ENCODE peak calls at places on chromosomes 3 and 15, in seven cellular contexts. One of them, this sample, is unnamed. For H3K36me3, the result is how much of the 10 kb centered on the place peaks cover.

GRCh38 chr3:169148448-169149348 is 514.8 kb downstream of the MECOM start:
- DNase-seq in left ventricle myocardium inferior: no peak
- DNase-seq in neuronal stem cell: no peak
- DNase-seq in MM.1S: no peak
- DNase-seq in thyroid gland: no peak
- DNase-seq in body of pancreas: peak
- DNase-seq in neural progenitor cell: peak
- DNase-seq in this sample: no peak

GRCh38 chr3:183252973-183253363 is at the start of gene B3GNT5:
- DNase-seq in MM.1S: no peak
- DNase-seq in left ventricle myocardium inferior: peak
- DNase-seq in body of pancreas: peak
- DNase-seq in thyroid gland: peak
- DNase-seq in neuronal stem cell: no peak
- DNase-seq in neural progenitor cell: no peak
- DNase-seq in this sample: peak

GRCh38 chr3:190338717-190339116 is 16.5 kb upstream of the CLDN1 start:
- DNase-seq in body of pancreas: peak
- DNase-seq in left ventricle myocardium inferior: no peak
- DNase-seq in thyroid gland: peak
- DNase-seq in MM.1S: no peak
- DNase-seq in neural progenitor cell: no peak
- DNase-seq in neuronal stem cell: no peak
- DNase-seq in this sample: no peak

GRCh38 chr3:186160691-186161243 is 51.9 kb upstream of the ETV5 start:
- DNase-seq in neuronal stem cell: no peak
- DNase-seq in MM.1S: no peak
- DNase-seq in body of pancreas: no peak
- DNase-seq in left ventricle myocardium inferior: no peak
- DNase-seq in thyroid gland: no peak
- DNase-seq in neural progenitor cell: no peak
- DNase-seq in this sample: no peak

GRCh38 chr15:66798426-66799061 is 96.5 kb downstream of the SMAD6 start:
- DNase-seq in thyroid gland: no peak
- DNase-seq in body of pancreas: no peak
- DNase-seq in neuronal stem cell: no peak
- DNase-seq in neural progenitor cell: no peak
- DNase-seq in left ventricle myocardium inferior: no peak
- DNase-seq in MM.1S: no peak
- DNase-seq in this sample: peak

GRCh38 chr3:160479376-160479775 is 29.8 kb upstream of the TRIM59 start:
- DNase-seq in neural progenitor cell: no peak
- DNase-seq in thyroid gland: no peak
- DNase-seq in neuronal stem cell: no peak
- DNase-seq in body of pancreas: no peak
- DNase-seq in MM.1S: no peak
- DNase-seq in left ventricle myocardium inferior: no peak
- DNase-seq in this sample: no peak

GRCh38 chr15:93974804-93975481 is 256.4 kb upstream of the MCTP2 start:
- DNase-seq in MM.1S: peak
- DNase-seq in neuronal stem cell: peak
- DNase-seq in neural progenitor cell: peak
- DNase-seq in thyroid gland: peak
- DNase-seq in body of pancreas: peak
- DNase-seq in left ventricle myocardium inferior: no peak
- DNase-seq in this sample: peak

GRCh38 chr3:172675371-172676193 is 35.3 kb downstream of the NCEH1 start:
- DNase-seq in neuronal stem cell: peak
- DNase-seq in left ventricle myocardium inferior: no peak
- DNase-seq in thyroid gland: no peak
- DNase-seq in MM.1S: peak
- DNase-seq in body of pancreas: no peak
- DNase-seq in neural progenitor cell: peak
- DNase-seq in this sample: no peak

GRCh38 chr15:58340176-58340575 is 91.6 kb upstream of the LIPC start:
- DNase-seq in neural progenitor cell: no peak
- DNase-seq in body of pancreas: no peak
- DNase-seq in thyroid gland: no peak
- DNase-seq in left ventricle myocardium inferior: no peak
- DNase-seq in MM.1S: no peak
- DNase-seq in neuronal stem cell: no peak
- DNase-seq in this sample: no peak

GRCh38 chr3:131083190-131083863 is 56.6 kb downstream of the NEK11 start:
- DNase-seq in left ventricle myocardium inferior: peak
- DNase-seq in MM.1S: peak
- DNase-seq in neuronal stem cell: no peak
- DNase-seq in neural progenitor cell: peak
- DNase-seq in thyroid gland: peak
- DNase-seq in body of pancreas: peak
- DNase-seq in this sample: peak

GRCh38 chr3:143806043-143806442 is 42.2 kb downstream of the SLC9A9 start:
- DNase-seq in body of pancreas: no peak
- DNase-seq in neural progenitor cell: no peak
- DNase-seq in neuronal stem cell: no peak
- DNase-seq in MM.1S: no peak
- DNase-seq in left ventricle myocardium inferior: no peak
- DNase-seq in thyroid gland: no peak
- DNase-seq in this sample: no peak

GRCh38 chr3:87088984-87089841 is 98.3 kb upstream of the VGLL3 start:
- DNase-seq in neuronal stem cell: no peak
- DNase-seq in MM.1S: no peak
- DNase-seq in neural progenitor cell: peak
- DNase-seq in thyroid gland: peak
- DNase-seq in body of pancreas: peak
- DNase-seq in left ventricle myocardium inferior: peak
- DNase-seq in this sample: peak

GRCh38 chr15:68615301-68615700 is 36.5 kb downstream of the CORO2B start:
- DNase-seq in neural progenitor cell: no peak
- DNase-seq in thyroid gland: no peak
- DNase-seq in body of pancreas: no peak
- DNase-seq in left ventricle myocardium inferior: no peak
- DNase-seq in MM.1S: no peak
- DNase-seq in neuronal stem cell: no peak
- DNase-seq in this sample: no peak

GRCh38 chr15:43220991-43221403 is at the start of gene EPB42:
- DNase-seq in thyroid gland: peak
- DNase-seq in neural progenitor cell: no peak
- DNase-seq in body of pancreas: no peak
- DNase-seq in MM.1S: no peak
- DNase-seq in left ventricle myocardium inferior: no peak
- DNase-seq in neuronal stem cell: no peak
- DNase-seq in this sample: no peak

GRCh38 chr3:129597087-129597791 is 9.2 kb downstream of the PLXND1 start:
- DNase-seq in neuronal stem cell: no peak
- DNase-seq in thyroid gland: no peak
- DNase-seq in body of pancreas: no peak
- DNase-seq in neural progenitor cell: no peak
- DNase-seq in MM.1S: no peak
- DNase-seq in left ventricle myocardium inferior: peak
- DNase-seq in this sample: peak

GRCh38 chr3:62710761-62711160 is 164.5 kb downstream of the CADPS start:
- DNase-seq in MM.1S: no peak
- DNase-seq in neuronal stem cell: no peak
- DNase-seq in thyroid gland: no peak
- DNase-seq in body of pancreas: no peak
- DNase-seq in left ventricle myocardium inferior: no peak
- DNase-seq in neural progenitor cell: no peak
- DNase-seq in this sample: no peak

GRCh38 chr3:39990532-39990931 is 181.1 kb downstream of the MYRIP start:
- DNase-seq in MM.1S: peak
- DNase-seq in left ventricle myocardium inferior: no peak
- DNase-seq in neural progenitor cell: peak
- DNase-seq in thyroid gland: peak
- DNase-seq in neuronal stem cell: peak
- DNase-seq in body of pancreas: peak
- DNase-seq in this sample: peak

GRCh38 chr3:114528517-114528916 is 234.7 kb downstream of the TIGIT start:
- DNase-seq in left ventricle myocardium inferior: no peak
- DNase-seq in body of pancreas: no peak
- DNase-seq in neuronal stem cell: no peak
- DNase-seq in neural progenitor cell: no peak
- DNase-seq in thyroid gland: no peak
- DNase-seq in MM.1S: no peak
- DNase-seq in this sample: no peak

GRCh38 chr15:83046558-83047127 is 20.4 kb downstream of the BTBD1 start:
- DNase-seq in left ventricle myocardium inferior: no peak
- DNase-seq in neuronal stem cell: no peak
- DNase-seq in neural progenitor cell: no peak
- DNase-seq in thyroid gland: no peak
- DNase-seq in body of pancreas: no peak
- DNase-seq in MM.1S: no peak
- DNase-seq in this sample: no peak

GRCh38 chr3:173553635-173554280 is 156.2 kb downstream of the NLGN1 start:
- DNase-seq in neural progenitor cell: peak
- DNase-seq in thyroid gland: peak
- DNase-seq in neuronal stem cell: peak
- DNase-seq in MM.1S: peak
- DNase-seq in left ventricle myocardium inferior: no peak
- DNase-seq in body of pancreas: no peak
- DNase-seq in this sample: peak

GRCh38 chr15:63331456-63331855 is 50.2 kb downstream of the CA12 start:
- DNase-seq in left ventricle myocardium inferior: no peak
- DNase-seq in neural progenitor cell: no peak
- DNase-seq in body of pancreas: no peak
- DNase-seq in neuronal stem cell: no peak
- DNase-seq in MM.1S: no peak
- DNase-seq in thyroid gland: no peak
- DNase-seq in this sample: no peak
- H3K27ac ChIP-seq in left ventricle myocardium inferior: no peak
- H3K27ac ChIP-seq in neural progenitor cell: no peak
- H3K27ac ChIP-seq in body of pancreas: no peak
- H3K27ac ChIP-seq in neuronal stem cell: no peak
- H3K27ac ChIP-seq in MM.1S: no peak
- H3K27ac ChIP-seq in thyroid gland: no peak
- H3K27ac ChIP-seq in this sample: no peak

GRCh38 chr3:133575121-133575520 is 1.6 kb downstream of the CDV3 start:
- DNase-seq in left ventricle myocardium inferior: no peak
- DNase-seq in thyroid gland: no peak
- DNase-seq in neuronal stem cell: no peak
- DNase-seq in body of pancreas: no peak
- DNase-seq in neural progenitor cell: no peak
- DNase-seq in MM.1S: peak
- DNase-seq in this sample: no peak

GRCh38 chr3:133583396-133583795 is 9.9 kb downstream of the CDV3 start:
- DNase-seq in neuronal stem cell: no peak
- DNase-seq in neural progenitor cell: no peak
- DNase-seq in body of pancreas: no peak
- DNase-seq in left ventricle myocardium inferior: no peak
- DNase-seq in MM.1S: no peak
- DNase-seq in thyroid gland: no peak
- DNase-seq in this sample: no peak

GRCh38 chr3:133576169-133576568 is 2.7 kb downstream of the CDV3 start:
- DNase-seq in body of pancreas: no peak
- DNase-seq in MM.1S: peak
- DNase-seq in neural progenitor cell: no peak
- DNase-seq in thyroid gland: no peak
- DNase-seq in neuronal stem cell: no peak
- DNase-seq in left ventricle myocardium inferior: no peak
- DNase-seq in this sample: no peak

GRCh38 chr3:133574260-133574881 is 885 bp downstream of the CDV3 start:
- DNase-seq in thyroid gland: peak
- DNase-seq in left ventricle myocardium inferior: peak
- DNase-seq in neural progenitor cell: peak
- DNase-seq in body of pancreas: peak
- DNase-seq in MM.1S: peak
- DNase-seq in neuronal stem cell: peak
- DNase-seq in this sample: peak

DNA sequence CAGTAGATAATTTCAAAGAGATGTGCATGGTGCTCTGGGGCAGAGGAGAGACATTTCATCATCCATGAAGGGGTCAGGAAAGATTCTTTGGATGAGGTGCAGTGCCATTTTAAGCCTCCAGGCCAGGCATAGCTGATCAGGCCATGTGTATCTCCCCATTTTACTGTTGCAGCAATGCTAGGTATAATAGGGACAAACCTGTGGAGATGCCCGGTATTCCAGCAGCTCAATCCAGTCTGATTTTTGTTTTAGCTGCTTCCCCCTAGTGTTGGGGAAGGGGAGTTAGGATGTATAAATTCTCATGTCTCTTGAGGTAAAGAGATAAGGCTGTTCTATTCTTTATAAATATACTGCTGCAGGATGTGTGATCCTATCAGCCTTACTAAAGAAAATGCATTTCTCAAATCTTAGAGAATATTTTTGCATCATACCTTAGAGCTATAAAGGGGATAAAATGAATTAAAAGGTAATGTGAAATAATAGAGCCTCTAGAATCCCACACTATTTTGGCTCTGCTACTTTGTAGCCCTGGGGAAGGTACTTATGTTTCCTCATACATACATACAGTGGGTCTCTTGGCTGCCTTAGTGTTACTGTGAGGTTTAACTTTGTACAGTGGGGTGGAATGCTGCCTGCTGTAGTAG is 5.2 kb downstream of the CDV3 start:
- DNase-seq in MM.1S: no peak
- DNase-seq in neural progenitor cell: peak
- DNase-seq in neuronal stem cell: no peak
- DNase-seq in thyroid gland: no peak
- DNase-seq in left ventricle myocardium inferior: no peak
- DNase-seq in body of pancreas: peak
- DNase-seq in this sample: no peak
- H3K36me3 ChIP-seq in MM.1S: under half
- H3K36me3 ChIP-seq in neural progenitor cell: under half
- H3K36me3 ChIP-seq in neuronal stem cell: half or more
- H3K36me3 ChIP-seq in thyroid gland: under half
- H3K36me3 ChIP-seq in left ventricle myocardium inferior: half or more
- H3K36me3 ChIP-seq in body of pancreas: under half
- H3K36me3 ChIP-seq in this sample: under half

GRCh38 chr3:8573342-8573926 is 71.2 kb downstream of the SSUH2 start:
- DNase-seq in left ventricle myocardium inferior: no peak
- DNase-seq in thyroid gland: no peak
- DNase-seq in body of pancreas: no peak
- DNase-seq in MM.1S: no peak
- DNase-seq in neural progenitor cell: no peak
- DNase-seq in neuronal stem cell: no peak
- DNase-seq in this sample: no peak
- H3K27ac ChIP-seq in left ventricle myocardium inferior: peak
- H3K27ac ChIP-seq in thyroid gland: no peak
- H3K27ac ChIP-seq in body of pancreas: no peak
- H3K27ac ChIP-seq in MM.1S: no peak
- H3K27ac ChIP-seq in neural progenitor cell: no peak
- H3K27ac ChIP-seq in neuronal stem cell: no peak
- H3K27ac ChIP-seq in this sample: peak

GRCh38 chr15:81337713-81338157 is 13.8 kb upstream of the STARD5 start:
- DNase-seq in left ventricle myocardium inferior: no peak
- DNase-seq in thyroid gland: no peak
- DNase-seq in neuronal stem cell: no peak
- DNase-seq in MM.1S: no peak
- DNase-seq in body of pancreas: no peak
- DNase-seq in neural progenitor cell: no peak
- DNase-seq in this sample: peak
- H3K36me3 ChIP-seq in left ventricle myocardium inferior: under half
- H3K36me3 ChIP-seq in thyroid gland: under half
- H3K36me3 ChIP-seq in neuronal stem cell: under half
- H3K36me3 ChIP-seq in MM.1S: under half
- H3K36me3 ChIP-seq in body of pancreas: under half
- H3K36me3 ChIP-seq in neural progenitor cell: under half
- H3K36me3 ChIP-seq in this sample: under half